ENCODE peak calls at places on chromosomes 5 and 9, in four cellular contexts. One of them, this sample, is unnamed.

GRCh38 chr9:89522261-89522978 is 24.5 kb upstream of the SEMA4D start:
- DNase-seq in A549: no peak
- DNase-seq in K562: no peak
- DNase-seq in HepG2: no peak
- DNase-seq in this sample: peak

GRCh38 chr9:97468658-97469448 is 32.6 kb upstream of the TMOD1 start:
- DNase-seq in A549: peak
- DNase-seq in K562: peak
- DNase-seq in HepG2: peak
- DNase-seq in this sample: peak

GRCh38 chr9:87428659-87429058 is 69.0 kb upstream of the DAPK1 start:
- DNase-seq in A549: no peak
- DNase-seq in K562: no peak
- DNase-seq in HepG2: no peak
- DNase-seq in this sample: no peak

GRCh38 chr5:55324815-55325418 is 17.1 kb downstream of the MTREX start:
- DNase-seq in A549: peak
- DNase-seq in K562: no peak
- DNase-seq in HepG2: peak
- DNase-seq in this sample: no peak

GRCh38 chr9:91948423-91949292 is 1.4 kb downstream of the ROR2 start:
- DNase-seq in A549: peak
- DNase-seq in K562: peak
- DNase-seq in HepG2: no peak
- DNase-seq in this sample: no peak

GRCh38 chr5:149283611-149284480 is 12.2 kb downstream of the AFAP1L1 start:
- DNase-seq in A549: no peak
- DNase-seq in K562: no peak
- DNase-seq in HepG2: no peak
- DNase-seq in this sample: no peak

GRCh38 chr5:75837258-75837841 is 120.1 kb upstream of the POC5 start:
- DNase-seq in A549: no peak
- DNase-seq in K562: no peak
- DNase-seq in HepG2: no peak
- DNase-seq in this sample: peak

GRCh38 chr9:134204041-134204440 is 39.7 kb upstream of the RNU6ATAC start:
- DNase-seq in A549: no peak
- DNase-seq in K562: no peak
- DNase-seq in HepG2: no peak
- DNase-seq in this sample: no peak

GRCh38 chr5:107724642-107725041 is 53.9 kb upstream of the EFNA5 start:
- DNase-seq in A549: no peak
- DNase-seq in K562: no peak
- DNase-seq in HepG2: no peak
- DNase-seq in this sample: no peak

GRCh38 chr5:15957124-15957523 is 222.5 kb downstream of the MARCHF11 start:
- DNase-seq in A549: no peak
- DNase-seq in K562: no peak
- DNase-seq in HepG2: no peak
- DNase-seq in this sample: no peak

GRCh38 chr5:124043456-124043855 is 531.5 kb downstream of the CSNK1G3 start:
- DNase-seq in A549: peak
- DNase-seq in K562: no peak
- DNase-seq in HepG2: peak
- DNase-seq in this sample: no peak

GRCh38 chr5:176606032-176606431 is 3.9 kb downstream of the GPRIN1 start:
- DNase-seq in A549: no peak
- DNase-seq in K562: no peak
- DNase-seq in HepG2: no peak
- DNase-seq in this sample: no peak

GRCh38 chr5:157571357-157571827 is 4.2 kb downstream of the ADAM19 start:
- DNase-seq in A549: no peak
- DNase-seq in K562: no peak
- DNase-seq in HepG2: no peak
- DNase-seq in this sample: peak

GRCh38 chr9:36258989-36259315 is 704 bp upstream of the GNE start:
- DNase-seq in A549: no peak
- DNase-seq in K562: no peak
- DNase-seq in HepG2: no peak
- DNase-seq in this sample: no peak

GRCh38 chr9:3099601-3100000 is 255.7 kb upstream of the PUM3 start:
- DNase-seq in A549: no peak
- DNase-seq in K562: no peak
- DNase-seq in HepG2: no peak
- DNase-seq in this sample: no peak

GRCh38 chr5:141504216-141504615 is 15.3 kb downstream of the PCDHGC5 start:
- DNase-seq in A549: no peak
- DNase-seq in K562: no peak
- DNase-seq in HepG2: no peak
- DNase-seq in this sample: no peak

GRCh38 chr5:59620535-59621212 is 272.9 kb downstream of the PDE4D start:
- DNase-seq in A549: no peak
- DNase-seq in K562: no peak
- DNase-seq in HepG2: no peak
- DNase-seq in this sample: no peak

GRCh38 chr9:107667269-107667681 is 177.7 kb upstream of the KLF4 start:
- DNase-seq in A549: no peak
- DNase-seq in K562: no peak
- DNase-seq in HepG2: no peak
- DNase-seq in this sample: no peak

GRCh38 chr9:110543631-110544051 is 35.9 kb downstream of the SVEP1 start:
- DNase-seq in A549: no peak
- DNase-seq in K562: no peak
- DNase-seq in HepG2: no peak
- DNase-seq in this sample: no peak

GRCh38 chr5:128002420-128002819 is 81.1 kb upstream of the SLC12A2 start:
- DNase-seq in A549: no peak
- DNase-seq in K562: no peak
- DNase-seq in HepG2: no peak
- DNase-seq in this sample: no peak

GRCh38 chr5:67510204-67510603 is 313.6 kb upstream of the CD180 start:
- DNase-seq in A549: no peak
- DNase-seq in K562: no peak
- DNase-seq in HepG2: no peak
- DNase-seq in this sample: no peak

GRCh38 chr5:17292434-17293015 is 75.1 kb downstream of the BASP1 start:
- DNase-seq in A549: no peak
- DNase-seq in K562: no peak
- DNase-seq in HepG2: no peak
- DNase-seq in this sample: no peak

GRCh38 chr5:104998572-104998971 is 1436.0 kb upstream of the NUDT12 start:
- DNase-seq in A549: no peak
- DNase-seq in K562: no peak
- DNase-seq in HepG2: no peak
- DNase-seq in this sample: no peak

GRCh38 chr5:171433352-171433698 is 13.9 kb downstream of the FGF18 start:
- DNase-seq in A549: no peak
- DNase-seq in K562: no peak
- DNase-seq in HepG2: no peak
- DNase-seq in this sample: no peak

GRCh38 chr5:150339841-150340240 is 17.7 kb upstream of the TCOF1 start:
- DNase-seq in A549: no peak
- DNase-seq in K562: no peak
- DNase-seq in HepG2: no peak
- DNase-seq in this sample: no peak

GRCh38 chr9:89701221-89701798 is 96.5 kb downstream of the GADD45G start:
- DNase-seq in A549: no peak
- DNase-seq in K562: no peak
- DNase-seq in HepG2: no peak
- DNase-seq in this sample: peak

GRCh38 chr5:172834570-172835245 is 657 bp downstream of the ERGIC1 start:
- DNase-seq in A549: no peak
- DNase-seq in K562: no peak
- DNase-seq in HepG2: peak
- DNase-seq in this sample: no peak

GRCh38 chr9:82490019-82490499 is 501.5 kb downstream of the SPATA31D1 start:
- DNase-seq in A549: no peak
- DNase-seq in K562: no peak
- DNase-seq in HepG2: no peak
- DNase-seq in this sample: no peak

GRCh38 chr5:42889311-42889933 is 77.7 kb upstream of the SELENOP start:
- DNase-seq in A549: peak
- DNase-seq in K562: peak
- DNase-seq in HepG2: peak
- DNase-seq in this sample: no peak

GRCh38 chr9:37174247-37174646 is 53.9 kb downstream of the ZCCHC7 start:
- DNase-seq in A549: no peak
- DNase-seq in K562: no peak
- DNase-seq in HepG2: no peak
- DNase-seq in this sample: no peak

GRCh38 chr9:137461316-137461662 is 2.2 kb upstream of the NSMF start:
- DNase-seq in A549: no peak
- DNase-seq in K562: no peak
- DNase-seq in HepG2: no peak
- DNase-seq in this sample: no peak

GRCh38 chr9:73532985-73533384 is 381.3 kb downstream of the ANXA1 start:
- DNase-seq in A549: no peak
- DNase-seq in K562: no peak
- DNase-seq in HepG2: no peak
- DNase-seq in this sample: no peak

GRCh38 chr9:16206560-16206959 is 653.7 kb downstream of the CCDC171 start:
- DNase-seq in A549: no peak
- DNase-seq in K562: no peak
- DNase-seq in HepG2: no peak
- DNase-seq in this sample: no peak

GRCh38 chr9:10252174-10252573 is 360.6 kb downstream of the PTPRD start:
- DNase-seq in A549: no peak
- DNase-seq in K562: no peak
- DNase-seq in HepG2: no peak
- DNase-seq in this sample: no peak

GRCh38 chr5:2017540-2018389 is 135.0 kb upstream of the IRX4 start:
- DNase-seq in A549: peak
- DNase-seq in K562: peak
- DNase-seq in HepG2: peak
- DNase-seq in this sample: no peak
- TF ChIP-seq ESRRA in A549: no peak
- TF ChIP-seq ESRRA in K562: peak
- TF ChIP-seq ESRRA in HepG2: no peak
- TF ChIP-seq ESRRA in this sample: no peak

DNA sequence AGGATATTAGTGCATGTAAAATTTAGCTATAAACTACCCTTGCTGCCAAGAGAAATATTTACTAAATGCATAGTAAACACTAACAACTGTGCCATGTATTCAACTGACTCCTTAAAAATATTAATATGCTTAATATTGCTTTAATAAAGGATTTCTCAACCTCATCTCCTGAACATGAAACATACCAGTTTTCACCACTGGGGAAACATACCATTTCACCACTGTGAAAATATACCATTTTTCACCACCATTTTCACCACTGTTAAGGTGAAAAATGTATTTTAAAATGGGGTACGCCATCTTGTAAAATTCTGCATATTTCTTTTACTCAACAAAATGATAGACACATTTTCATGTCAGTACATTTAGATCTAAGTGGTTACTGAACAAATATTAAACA is 4.5 kb downstream of the RAB14 start:
- DNase-seq in A549: peak
- DNase-seq in K562: peak
- DNase-seq in HepG2: no peak
- DNase-seq in this sample: no peak
- TF ChIP-seq CTCF in A549: no peak
- TF ChIP-seq CTCF in K562: no peak
- TF ChIP-seq CTCF in HepG2: no peak
- TF ChIP-seq CTCF in this sample: peak

GRCh38 chr5:95235439-95235982 is 49.4 kb downstream of the MCTP1 start:
- DNase-seq in A549: no peak
- DNase-seq in K562: no peak
- DNase-seq in HepG2: no peak
- DNase-seq in this sample: no peak

GRCh38 chr5:95238560-95239325 is 46.2 kb downstream of the MCTP1 start:
- DNase-seq in A549: no peak
- DNase-seq in K562: peak
- DNase-seq in HepG2: no peak
- DNase-seq in this sample: no peak

GRCh38 chr5:95241635-95242034 is 43.3 kb downstream of the MCTP1 start:
- DNase-seq in A549: no peak
- DNase-seq in K562: no peak
- DNase-seq in HepG2: no peak
- DNase-seq in this sample: peak

GRCh38 chr5:95241155-95241554 is 43.7 kb downstream of the MCTP1 start:
- DNase-seq in A549: no peak
- DNase-seq in K562: no peak
- DNase-seq in HepG2: no peak
- DNase-seq in this sample: no peak

DNA sequence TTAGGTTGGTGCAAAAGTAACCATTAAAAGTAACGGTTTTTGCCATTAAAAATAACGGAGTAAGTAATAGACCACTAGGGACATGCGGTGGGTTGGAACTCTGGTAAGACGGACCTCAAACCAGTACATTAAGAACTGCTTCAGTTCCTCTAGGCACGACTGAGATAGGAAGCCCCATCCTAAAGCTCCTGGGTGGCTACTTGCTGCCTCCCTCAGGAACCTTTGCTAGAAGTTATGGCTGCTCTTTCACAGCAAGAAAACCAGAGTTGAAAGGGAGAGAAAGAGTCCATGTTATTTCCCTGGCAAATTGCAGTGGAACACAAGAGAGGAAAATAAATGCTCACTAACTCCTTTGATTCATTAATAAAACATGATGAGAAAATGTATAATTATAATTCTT is 47.6 kb downstream of the MCTP1 start:
- DNase-seq in A549: no peak
- DNase-seq in K562: no peak
- DNase-seq in HepG2: no peak
- DNase-seq in this sample: no peak
- TF ChIP-seq RAD21 in A549: no peak
- TF ChIP-seq RAD21 in K562: no peak
- TF ChIP-seq RAD21 in HepG2: no peak
- TF ChIP-seq RAD21 in this sample: peak

GRCh38 chr5:87876616-87877015 is 392.0 kb downstream of the TMEM161B start:
- DNase-seq in A549: no peak
- DNase-seq in K562: no peak
- DNase-seq in HepG2: no peak
- DNase-seq in this sample: no peak
- TF ChIP-seq ESRRA in A549: no peak
- TF ChIP-seq ESRRA in K562: no peak
- TF ChIP-seq ESRRA in HepG2: no peak
- TF ChIP-seq ESRRA in this sample: no peak

GRCh38 chr9:21228122-21228521 is at the start of gene IFNA17:
- DNase-seq in A549: no peak
- DNase-seq in K562: no peak
- DNase-seq in HepG2: no peak
- DNase-seq in this sample: no peak
- TF ChIP-seq CTCF in A549: no peak
- TF ChIP-seq CTCF in K562: no peak
- TF ChIP-seq CTCF in HepG2: no peak
- TF ChIP-seq CTCF in this sample: no peak